ENCODE peak calls at places on chromosomes 11 and 22, in nine cellular contexts. One of them, this sample, is unnamed.

GRCh38 chr22:27468712-27469111 is 332.8 kb downstream of the MN1 start:
- DNase-seq in CD4-positive, alpha-beta T cell: no peak
- DNase-seq in OCI-LY7: no peak
- DNase-seq in cardiac muscle cell: no peak
- DNase-seq in lower leg skin: no peak
- DNase-seq in body of pancreas: no peak
- DNase-seq in brain microvascular endothelial cell: no peak
- DNase-seq in AG04450: no peak
- DNase-seq in right lobe of liver: no peak
- DNase-seq in this sample: no peak

GRCh38 chr22:42961815-42962214 is 53.1 kb downstream of the PACSIN2 start:
- DNase-seq in CD4-positive, alpha-beta T cell: no peak
- DNase-seq in OCI-LY7: no peak
- DNase-seq in cardiac muscle cell: no peak
- DNase-seq in lower leg skin: no peak
- DNase-seq in body of pancreas: no peak
- DNase-seq in brain microvascular endothelial cell: no peak
- DNase-seq in AG04450: no peak
- DNase-seq in right lobe of liver: peak; percentile 42
- DNase-seq in this sample: no peak

GRCh38 chr22:26642465-26643367 is 14.7 kb upstream of the MIAT start:
- DNase-seq in CD4-positive, alpha-beta T cell: peak; percentile 68
- DNase-seq in OCI-LY7: peak; percentile 86
- DNase-seq in cardiac muscle cell: peak; percentile 21
- DNase-seq in lower leg skin: no peak
- DNase-seq in body of pancreas: no peak
- DNase-seq in brain microvascular endothelial cell: no peak
- DNase-seq in AG04450: no peak
- DNase-seq in right lobe of liver: no peak
- DNase-seq in this sample: no peak

GRCh38 chr22:45329536-45329936 is 19.8 kb downstream of the FAM118A start:
- DNase-seq in CD4-positive, alpha-beta T cell: no peak
- DNase-seq in OCI-LY7: no peak
- DNase-seq in cardiac muscle cell: no peak
- DNase-seq in lower leg skin: no peak
- DNase-seq in body of pancreas: peak; percentile 60
- DNase-seq in brain microvascular endothelial cell: no peak
- DNase-seq in AG04450: no peak
- DNase-seq in right lobe of liver: peak; percentile 96
- DNase-seq in this sample: no peak

GRCh38 chr22:37982151-37982838 is 2.1 kb downstream of the SOX10 start:
- DNase-seq in CD4-positive, alpha-beta T cell: no peak
- DNase-seq in OCI-LY7: no peak
- DNase-seq in cardiac muscle cell: no peak
- DNase-seq in lower leg skin: no peak
- DNase-seq in body of pancreas: no peak
- DNase-seq in brain microvascular endothelial cell: no peak
- DNase-seq in AG04450: no peak
- DNase-seq in right lobe of liver: peak; percentile 78
- DNase-seq in this sample: no peak

GRCh38 chr11:125343732-125344131 is 152.3 kb downstream of the FEZ1 start:
- DNase-seq in CD4-positive, alpha-beta T cell: no peak
- DNase-seq in OCI-LY7: no peak
- DNase-seq in cardiac muscle cell: peak; percentile 51
- DNase-seq in lower leg skin: no peak
- DNase-seq in body of pancreas: no peak
- DNase-seq in brain microvascular endothelial cell: peak; percentile 37
- DNase-seq in AG04450: no peak
- DNase-seq in right lobe of liver: no peak
- DNase-seq in this sample: no peak

GRCh38 chr11:133911169-133911568 is 45.6 kb downstream of the IGSF9B start:
- DNase-seq in CD4-positive, alpha-beta T cell: no peak
- DNase-seq in OCI-LY7: no peak
- DNase-seq in cardiac muscle cell: no peak
- DNase-seq in lower leg skin: no peak
- DNase-seq in body of pancreas: no peak
- DNase-seq in brain microvascular endothelial cell: no peak
- DNase-seq in AG04450: no peak
- DNase-seq in right lobe of liver: no peak
- DNase-seq in this sample: no peak

GRCh38 chr11:66008468-66009101 is 3.2 kb upstream of the CST6 start:
- DNase-seq in CD4-positive, alpha-beta T cell: no peak
- DNase-seq in OCI-LY7: no peak
- DNase-seq in cardiac muscle cell: no peak
- DNase-seq in lower leg skin: no peak
- DNase-seq in body of pancreas: no peak
- DNase-seq in brain microvascular endothelial cell: no peak
- DNase-seq in AG04450: no peak
- DNase-seq in right lobe of liver: no peak
- DNase-seq in this sample: peak; percentile 32

GRCh38 chr11:94895451-94895850 is 77.9 kb downstream of the CWC15 start:
- DNase-seq in CD4-positive, alpha-beta T cell: no peak
- DNase-seq in OCI-LY7: no peak
- DNase-seq in cardiac muscle cell: peak; percentile 63
- DNase-seq in lower leg skin: peak; percentile 12
- DNase-seq in body of pancreas: no peak
- DNase-seq in brain microvascular endothelial cell: peak; percentile 79
- DNase-seq in AG04450: no peak
- DNase-seq in right lobe of liver: no peak
- DNase-seq in this sample: no peak

GRCh38 chr11:83572521-83572920 is 286.4 kb upstream of the CCDC90B start:
- DNase-seq in CD4-positive, alpha-beta T cell: no peak
- DNase-seq in OCI-LY7: no peak
- DNase-seq in cardiac muscle cell: no peak
- DNase-seq in lower leg skin: no peak
- DNase-seq in body of pancreas: no peak
- DNase-seq in brain microvascular endothelial cell: no peak
- DNase-seq in AG04450: no peak
- DNase-seq in right lobe of liver: no peak
- DNase-seq in this sample: no peak

GRCh38 chr22:46625843-46626349 is 5.7 kb downstream of the GRAMD4 start:
- DNase-seq in CD4-positive, alpha-beta T cell: no peak
- DNase-seq in OCI-LY7: no peak
- DNase-seq in cardiac muscle cell: no peak
- DNase-seq in lower leg skin: no peak
- DNase-seq in body of pancreas: no peak
- DNase-seq in brain microvascular endothelial cell: no peak
- DNase-seq in AG04450: no peak
- DNase-seq in right lobe of liver: no peak
- DNase-seq in this sample: no peak

DNA sequence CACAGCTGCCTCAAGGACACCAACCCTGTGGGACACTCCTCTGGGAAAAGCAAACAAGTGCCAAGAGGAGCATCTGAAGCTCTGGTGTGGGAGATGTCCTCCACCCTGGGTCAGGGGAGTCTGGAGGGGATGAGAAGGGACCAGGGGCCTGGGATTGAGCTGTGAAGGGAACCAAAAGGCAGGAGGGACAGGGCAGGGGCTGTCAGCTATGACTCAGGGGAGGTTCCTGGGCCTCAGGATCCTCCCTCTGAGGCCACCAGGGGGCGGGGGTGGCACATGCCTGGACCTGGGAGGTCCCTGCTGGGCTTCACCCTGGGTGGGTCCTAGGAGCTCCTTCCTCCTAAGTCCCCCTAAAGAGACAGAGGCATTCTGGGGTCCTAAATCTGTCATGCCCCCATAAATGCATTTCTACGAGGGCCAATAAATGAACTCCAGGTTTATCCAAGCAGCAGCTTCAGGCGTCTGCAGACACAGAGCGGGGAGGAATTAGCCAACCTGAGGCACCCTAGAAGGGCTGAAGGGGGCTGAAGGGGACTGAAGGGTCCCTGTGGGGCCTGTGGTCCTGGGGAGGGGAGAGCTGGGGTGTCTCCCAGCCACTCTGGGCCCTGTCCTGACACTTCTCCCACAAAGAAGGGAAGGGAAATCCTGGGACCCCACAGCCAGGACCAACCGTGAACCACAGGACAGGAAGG is 31.9 kb upstream of the IGLL5 start:
- DNase-seq in CD4-positive, alpha-beta T cell: no peak
- DNase-seq in OCI-LY7: peak; percentile 82
- DNase-seq in cardiac muscle cell: peak; percentile 13
- DNase-seq in lower leg skin: no peak
- DNase-seq in body of pancreas: no peak
- DNase-seq in brain microvascular endothelial cell: no peak
- DNase-seq in AG04450: no peak
- DNase-seq in right lobe of liver: no peak
- DNase-seq in this sample: peak; percentile 70
- TF ChIP-seq CTCF in CD4-positive, alpha-beta T cell: peak; percentile 37
- TF ChIP-seq CTCF in OCI-LY7: peak; percentile 91
- TF ChIP-seq CTCF in cardiac muscle cell: peak; percentile 40
- TF ChIP-seq CTCF in lower leg skin: no peak
- TF ChIP-seq CTCF in body of pancreas: no peak
- TF ChIP-seq CTCF in brain microvascular endothelial cell: peak; percentile 61
- TF ChIP-seq CTCF in AG04450: peak; percentile 43
- TF ChIP-seq CTCF in right lobe of liver: peak; percentile 37
- TF ChIP-seq CTCF in this sample: peak; percentile 65

DNA sequence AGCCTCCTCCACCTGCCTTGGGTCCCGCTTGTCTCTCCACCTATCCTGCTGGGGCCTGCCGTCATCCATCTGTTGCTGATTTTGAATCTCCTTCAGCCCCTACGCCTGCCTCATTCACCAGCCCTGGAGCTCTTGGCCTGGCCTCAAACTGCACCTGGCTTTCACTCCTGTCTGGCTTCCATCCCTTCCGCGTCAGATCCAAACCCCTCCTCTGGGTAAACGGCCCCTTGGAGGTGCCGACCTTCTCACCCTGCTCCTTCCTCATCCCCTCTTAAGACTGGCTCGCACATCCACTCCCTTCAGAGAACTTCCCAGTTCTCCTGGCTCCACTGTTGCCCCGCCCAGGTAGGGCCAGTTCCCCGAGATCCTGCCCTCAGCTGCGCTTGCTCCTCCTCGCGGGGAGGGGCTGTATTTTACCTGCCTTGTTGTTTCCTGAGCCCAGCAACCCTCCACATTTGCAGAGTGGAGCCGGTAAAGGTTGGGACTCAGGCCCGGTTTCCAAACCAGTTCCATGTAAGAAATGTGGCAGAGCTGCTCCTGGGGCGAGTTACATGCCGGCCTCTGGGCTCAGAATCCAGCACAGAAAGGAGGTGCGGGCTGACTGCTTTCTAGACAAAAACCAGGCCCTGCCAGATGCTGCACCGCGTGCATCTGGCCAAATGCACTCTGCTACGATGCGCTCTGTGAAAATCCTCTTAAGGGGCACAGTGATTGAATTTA is 13.9 kb upstream of the SHANK2 start:
- DNase-seq in CD4-positive, alpha-beta T cell: no peak
- DNase-seq in OCI-LY7: no peak
- DNase-seq in cardiac muscle cell: no peak
- DNase-seq in lower leg skin: peak; percentile 84
- DNase-seq in body of pancreas: no peak
- DNase-seq in brain microvascular endothelial cell: no peak
- DNase-seq in AG04450: no peak
- DNase-seq in right lobe of liver: peak; percentile 29
- DNase-seq in this sample: no peak
- TF ChIP-seq CTCF in CD4-positive, alpha-beta T cell: no peak
- TF ChIP-seq CTCF in OCI-LY7: no peak
- TF ChIP-seq CTCF in cardiac muscle cell: no peak
- TF ChIP-seq CTCF in lower leg skin: no peak
- TF ChIP-seq CTCF in body of pancreas: no peak
- TF ChIP-seq CTCF in brain microvascular endothelial cell: no peak
- TF ChIP-seq CTCF in AG04450: no peak
- TF ChIP-seq CTCF in right lobe of liver: no peak
- TF ChIP-seq CTCF in this sample: no peak

GRCh38 chr11:107438148-107438547 is 19.5 kb downstream of the CWF19L2 start:
- DNase-seq in CD4-positive, alpha-beta T cell: no peak
- DNase-seq in OCI-LY7: no peak
- DNase-seq in cardiac muscle cell: no peak
- DNase-seq in lower leg skin: no peak
- DNase-seq in body of pancreas: no peak
- DNase-seq in brain microvascular endothelial cell: no peak
- DNase-seq in AG04450: no peak
- DNase-seq in right lobe of liver: no peak
- DNase-seq in this sample: no peak
- TF ChIP-seq CTCF in CD4-positive, alpha-beta T cell: no peak
- TF ChIP-seq CTCF in OCI-LY7: peak; percentile 16
- TF ChIP-seq CTCF in cardiac muscle cell: no peak
- TF ChIP-seq CTCF in lower leg skin: no peak
- TF ChIP-seq CTCF in body of pancreas: no peak
- TF ChIP-seq CTCF in brain microvascular endothelial cell: no peak
- TF ChIP-seq CTCF in AG04450: no peak
- TF ChIP-seq CTCF in right lobe of liver: no peak
- TF ChIP-seq CTCF in this sample: no peak

GRCh38 chr11:77548552-77549439 is 41.0 kb upstream of the AQP11 start:
- DNase-seq in CD4-positive, alpha-beta T cell: no peak
- DNase-seq in OCI-LY7: no peak
- DNase-seq in cardiac muscle cell: no peak
- DNase-seq in lower leg skin: peak; percentile 34
- DNase-seq in body of pancreas: no peak
- DNase-seq in brain microvascular endothelial cell: no peak
- DNase-seq in AG04450: no peak
- DNase-seq in right lobe of liver: no peak
- DNase-seq in this sample: no peak
- TF ChIP-seq CTCF in CD4-positive, alpha-beta T cell: peak; percentile 58
- TF ChIP-seq CTCF in OCI-LY7: peak; percentile 43
- TF ChIP-seq CTCF in cardiac muscle cell: no peak
- TF ChIP-seq CTCF in lower leg skin: no peak
- TF ChIP-seq CTCF in body of pancreas: no peak
- TF ChIP-seq CTCF in brain microvascular endothelial cell: no peak
- TF ChIP-seq CTCF in AG04450: no peak
- TF ChIP-seq CTCF in right lobe of liver: no peak
- TF ChIP-seq CTCF in this sample: no peak

GRCh38 chr11:119012629-119013170 is 5.4 kb downstream of the RPS25 start:
- DNase-seq in CD4-positive, alpha-beta T cell: no peak
- DNase-seq in OCI-LY7: no peak
- DNase-seq in cardiac muscle cell: no peak
- DNase-seq in lower leg skin: no peak
- DNase-seq in body of pancreas: no peak
- DNase-seq in brain microvascular endothelial cell: no peak
- DNase-seq in AG04450: no peak
- DNase-seq in right lobe of liver: no peak
- DNase-seq in this sample: no peak

GRCh38 chr11:119016216-119017009 is 1.7 kb downstream of the RPS25 start:
- DNase-seq in CD4-positive, alpha-beta T cell: no peak
- DNase-seq in OCI-LY7: no peak
- DNase-seq in cardiac muscle cell: no peak
- DNase-seq in lower leg skin: no peak
- DNase-seq in body of pancreas: no peak
- DNase-seq in brain microvascular endothelial cell: no peak
- DNase-seq in AG04450: no peak
- DNase-seq in right lobe of liver: no peak
- DNase-seq in this sample: no peak

GRCh38 chr11:119018074-119018938 is at the start of the genes RPS25 and TRAPPC4:
- DNase-seq in CD4-positive, alpha-beta T cell: peak; percentile 93
- DNase-seq in OCI-LY7: peak; percentile 97
- DNase-seq in cardiac muscle cell: peak; percentile 97
- DNase-seq in lower leg skin: peak; percentile 99
- DNase-seq in body of pancreas: peak; percentile 96
- DNase-seq in brain microvascular endothelial cell: peak; percentile 93
- DNase-seq in AG04450: peak; percentile 84
- DNase-seq in right lobe of liver: peak; percentile 96
- DNase-seq in this sample: peak; percentile 90

GRCh38 chr11:119014209-119014924 is 3.8 kb downstream of the RPS25 start:
- DNase-seq in CD4-positive, alpha-beta T cell: no peak
- DNase-seq in OCI-LY7: no peak
- DNase-seq in cardiac muscle cell: no peak
- DNase-seq in lower leg skin: no peak
- DNase-seq in body of pancreas: no peak
- DNase-seq in brain microvascular endothelial cell: no peak
- DNase-seq in AG04450: no peak
- DNase-seq in right lobe of liver: no peak
- DNase-seq in this sample: no peak

GRCh38 chr11:119015054-119015611 is 3.0 kb downstream of the RPS25 start:
- DNase-seq in CD4-positive, alpha-beta T cell: no peak
- DNase-seq in OCI-LY7: no peak
- DNase-seq in cardiac muscle cell: no peak
- DNase-seq in lower leg skin: no peak
- DNase-seq in body of pancreas: peak; percentile 40
- DNase-seq in brain microvascular endothelial cell: no peak
- DNase-seq in AG04450: no peak
- DNase-seq in right lobe of liver: no peak
- DNase-seq in this sample: no peak
- TF ChIP-seq CTCF in CD4-positive, alpha-beta T cell: no peak
- TF ChIP-seq CTCF in OCI-LY7: peak; percentile 49
- TF ChIP-seq CTCF in cardiac muscle cell: no peak
- TF ChIP-seq CTCF in lower leg skin: no peak
- TF ChIP-seq CTCF in body of pancreas: no peak
- TF ChIP-seq CTCF in brain microvascular endothelial cell: peak; percentile 32
- TF ChIP-seq CTCF in AG04450: no peak
- TF ChIP-seq CTCF in right lobe of liver: peak; percentile 30
- TF ChIP-seq CTCF in this sample: no peak

This sample was measured in nephron progenitor cell.